ENCODE peak calls at places on chromosomes 4 and X, in five cellular contexts. L is mucosa of descending colon, K is IMR-90, R is transverse colon, I is SW480. E is an unnamed sample.

GRCh38 chr4:41369680-41370079 is 113.0 kb downstream of the UCHL1 start:
- DNase-seq in L (no peak), K (no peak), R (no peak), I (no peak), E (no peak)

GRCh38 chr4:3179126-3179706 is 69.7 kb upstream of the MSANTD1 start:
- DNase-seq in L (no peak), K (peak), R (no peak), I (no peak), E (no peak)

GRCh38 chr4:4443821-4444220 is 56.9 kb downstream of the NSG1 start:
- DNase-seq in L (no peak), K (peak), R (no peak), I (no peak), E (no peak)

GRCh38 chr4:1166509-1167243 is 5.7 kb downstream of the SPON2 start:
- DNase-seq in L (peak), K (no peak), R (no peak), I (no peak), E (no peak)

GRCh38 chrX:43882294-43882681 is at the start of gene MAOB:
- DNase-seq in L (no peak), K (no peak), R (peak), I (peak), E (peak)

GRCh38 chr4:183330841-183331240 is 8.6 kb upstream of the CLDN24 start:
- DNase-seq in L (no peak), K (no peak), R (no peak), I (no peak), E (no peak)

GRCh38 chr4:14743172-14743571 is 259.1 kb upstream of the CPEB2 start:
- DNase-seq in L (no peak), K (no peak), R (no peak), I (no peak), E (no peak)

GRCh38 chr4:163166041-163166579 is 580 bp downstream of the NAF1 start:
- DNase-seq in L (peak), K (peak), R (peak), I (peak), E (peak)

GRCh38 chr4:44859477-44859876 is 133.1 kb upstream of the GNPDA2 start:
- DNase-seq in L (no peak), K (no peak), R (no peak), I (no peak), E (no peak)

GRCh38 chrX:123450217-123450616 is 266.1 kb downstream of the GRIA3 start:
- DNase-seq in L (no peak), K (peak), R (no peak), I (peak), E (no peak)

GRCh38 chr4:8315343-8316250 is 46.0 kb downstream of the HTRA3 start:
- DNase-seq in L (no peak), K (peak), R (peak), I (peak), E (no peak)

GRCh38 chr4:94127707-94128328 is 79.8 kb upstream of the SMARCAD1 start:
- DNase-seq in L (no peak), K (peak), R (no peak), I (peak), E (no peak)

GRCh38 chr4:2930135-2930805 is 32.9 kb downstream of the NOP14 start:
- DNase-seq in L (peak), K (no peak), R (no peak), I (no peak), E (no peak)

E was measured in colonic mucosa.